ENCODE peak calls at places on chromosomes 5 and 9, in nine cellular contexts. O is SK-N-SH, G is prostate gland, I is HepG2, N is transverse colon, E is H1, X is HL-60, U is suprapubic skin, W is HCT116. L is an unnamed sample.
A peak's percentile ranks its signal among the peaks of the same experiment; 100 is the strongest.

GRCh38 chr5:132437604-132438275 is 52.8 kb downstream of the IRF1 start:
- DNase-seq in I (no peak), E (no peak), N (peak; percentile 84), O (no peak), G (no peak), U (no peak), W (no peak), X (no peak), L (peak; percentile 63)

GRCh38 chr9:100292414-100292813 is 60.3 kb downstream of the TEX10 start:
- DNase-seq in U (no peak), N (no peak), E (no peak), X (no peak), I (no peak), W (no peak), O (no peak), G (no peak), L (no peak)

GRCh38 chr9:121398374-121398773 is 28.3 kb upstream of the STOM start:
- DNase-seq in W (no peak), X (no peak), E (no peak), I (peak; percentile 5), G (peak; percentile 38), U (no peak), N (no peak), O (no peak), L (no peak)

GRCh38 chr5:6601271-6601670 is 31.6 kb downstream of the NSUN2 start:
- DNase-seq in U (no peak), I (no peak), N (no peak), G (no peak), W (no peak), X (no peak), E (no peak), O (no peak), L (no peak)

GRCh38 chr5:178368716-178369300 is 136.2 kb upstream of the PHYKPL start:
- DNase-seq in X (no peak), E (no peak), G (no peak), U (no peak), I (no peak), O (no peak), W (no peak), N (no peak), L (no peak)

GRCh38 chr5:11590475-11590874 is 313.8 kb downstream of the CTNND2 start:
- DNase-seq in G (no peak), W (no peak), I (no peak), E (no peak), X (no peak), O (no peak), U (no peak), N (no peak), L (no peak)

GRCh38 chr5:172361566-172362238 is 78.1 kb upstream of the UBTD2 start:
- DNase-seq in O (no peak), W (peak; percentile 48), U (peak; percentile 86), X (peak; percentile 79), E (no peak), I (no peak), N (no peak), G (no peak), L (no peak)

GRCh38 chr5:175247146-175247545 is 196.8 kb downstream of the DRD1 start:
- DNase-seq in X (no peak), W (no peak), I (no peak), N (no peak), E (no peak), O (no peak), U (no peak), G (no peak), L (no peak)

GRCh38 chr5:119302916-119303897 is 52.6 kb upstream of the TNFAIP8 start:
- DNase-seq in I (peak; percentile 97), G (no peak), U (no peak), E (no peak), N (no peak), O (no peak), W (no peak), X (no peak), L (no peak)

GRCh38 chr5:16574789-16575785 is 41.7 kb downstream of the RETREG1 start:
- DNase-seq in W (no peak), G (no peak), U (no peak), I (no peak), E (peak; percentile 38), N (no peak), X (no peak), O (no peak), L (no peak)

GRCh38 chr5:40736103-40736875 is 19.5 kb downstream of the TTC33 start:
- DNase-seq in E (no peak), X (peak; percentile 36), O (peak; percentile 32), U (no peak), I (peak; percentile 48), N (no peak), G (no peak), W (peak; percentile 50), L (no peak)

GRCh38 chr5:122384612-122385180 is 72.7 kb downstream of the SNCAIP start:
- DNase-seq in O (no peak), U (no peak), E (no peak), W (no peak), N (no peak), G (no peak), X (no peak), I (no peak), L (no peak)

GRCh38 chr5:122943050-122943698 is 93.4 kb downstream of the PPIC start:
- DNase-seq in W (no peak), X (no peak), I (no peak), N (no peak), U (no peak), O (no peak), G (no peak), E (no peak), L (no peak)

GRCh38 chr9:132919609-132920268 is 24.7 kb downstream of the TSC1 start:
- DNase-seq in U (no peak), O (no peak), E (no peak), W (no peak), N (no peak), I (no peak), X (no peak), G (no peak), L (no peak)

GRCh38 chr5:143177263-143177994 is 226.1 kb downstream of the NR3C1 start:
- DNase-seq in O (no peak), G (peak; percentile 14), W (no peak), X (no peak), I (no peak), E (no peak), N (no peak), U (no peak), L (peak; percentile 65)

GRCh38 chr5:143566139-143566538 is 162.7 kb upstream of the NR3C1 start:
- DNase-seq in W (no peak), G (no peak), N (no peak), U (no peak), I (no peak), X (no peak), O (no peak), E (no peak), L (no peak)

DNA sequence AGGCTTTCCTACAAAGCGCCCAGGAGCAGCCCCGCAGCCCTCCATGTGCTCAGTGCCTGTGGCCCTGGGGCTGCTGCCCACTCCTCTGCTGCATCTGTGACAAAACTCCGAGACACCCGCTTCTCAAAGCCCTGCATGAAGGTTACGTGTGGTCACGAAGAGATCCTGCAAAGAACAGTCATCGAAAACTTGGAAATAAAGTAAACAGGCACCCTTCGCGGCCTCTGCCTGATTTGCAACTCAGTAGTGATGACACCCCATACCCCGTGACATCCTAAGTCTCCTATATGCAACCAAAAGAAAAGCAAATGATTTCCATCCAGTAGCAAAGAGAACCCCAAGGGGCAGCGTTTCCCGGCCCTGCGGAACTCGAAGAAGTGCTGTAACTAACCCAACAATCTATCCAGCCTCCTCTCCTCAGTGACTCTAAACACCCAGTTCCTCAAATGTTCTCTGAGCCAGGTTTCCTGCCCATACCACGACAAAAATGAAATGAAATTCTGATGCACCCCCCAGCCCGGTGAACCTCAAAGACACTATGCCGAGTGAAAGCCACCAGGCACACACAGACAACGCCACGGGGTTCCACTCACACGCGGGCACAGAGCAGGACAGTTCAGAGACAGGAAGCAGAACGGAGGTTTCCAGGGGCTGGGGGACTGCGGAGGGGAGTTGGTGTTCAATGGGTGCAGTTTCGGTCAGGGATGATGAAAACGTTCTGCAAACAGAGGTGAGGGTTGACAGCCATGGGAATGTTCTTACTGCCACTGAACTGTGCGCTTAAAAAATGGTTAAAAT is 19.0 kb downstream of the NACC2 start:
- DNase-seq in U (no peak), E (no peak), X (peak; percentile 38), N (no peak), W (no peak), O (no peak), G (no peak), I (no peak), L (no peak)
- TF ChIP-seq CTCF in U (no peak), E (no peak), X (no peak), N (no peak), W (no peak), O (no peak), G (no peak), I (no peak), L (no peak)

DNA sequence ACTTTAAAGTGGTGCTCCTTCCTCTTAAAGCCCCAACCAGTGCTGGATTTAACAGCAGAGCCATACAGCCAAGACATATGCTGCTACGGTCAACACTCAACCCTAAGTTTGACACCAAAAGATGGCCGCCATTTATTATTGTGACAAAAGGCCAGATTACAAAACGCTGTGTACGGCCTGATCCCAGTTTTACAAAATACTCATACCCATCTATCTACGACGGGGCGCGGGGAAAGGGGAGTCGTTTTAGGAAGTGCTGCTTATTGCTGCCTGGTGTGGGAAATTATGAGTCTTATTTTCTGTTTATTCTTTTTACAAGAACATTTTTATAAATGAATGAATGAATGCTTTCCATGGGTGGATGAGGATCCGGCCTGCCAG is 520 bp upstream of the IDNK start:
- DNase-seq in W (no peak), E (no peak), I (no peak), N (no peak), U (no peak), X (no peak), G (no peak), O (peak; percentile 21), L (no peak)
- H3K4me3 ChIP-seq in W (peak overlapping the region; percentile 63), E (peak overlapping the region; percentile 74), I (peak overlapping the region; percentile 73), N (peak overlapping the region; percentile 78), U (peak overlapping the region; percentile 63), X (peak overlapping the region; percentile 76), G (peak overlapping the region; percentile 89), O (peak overlapping the region; percentile 69), L (peak overlapping the region; percentile 90)

DNA sequence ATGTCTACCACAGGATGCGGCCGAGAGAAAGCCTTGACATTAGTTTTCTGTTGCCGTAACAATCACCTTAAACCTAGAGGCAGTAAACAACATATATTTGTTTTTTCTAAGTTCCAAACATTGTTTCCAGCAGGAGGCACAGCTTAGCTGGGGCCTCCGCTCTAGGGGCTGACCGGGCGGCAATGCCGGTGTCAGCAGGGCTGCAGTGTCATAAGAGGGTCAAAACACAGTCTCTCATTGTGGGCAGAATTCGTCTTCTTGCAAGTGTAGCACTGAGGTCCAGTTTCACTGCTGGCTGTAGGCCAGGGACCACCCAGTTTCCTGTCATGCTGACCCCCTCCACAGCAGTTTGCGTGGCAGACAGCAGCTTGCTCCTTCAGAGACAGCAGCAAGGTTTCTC is 186.3 kb downstream of the PJA2 start:
- DNase-seq in I (no peak), N (no peak), X (no peak), O (no peak), G (no peak), W (no peak), U (no peak), E (no peak), L (no peak)
- TF ChIP-seq POLR2AphosphoS5 in I (no peak), N (no peak), X (no peak), O (no peak), G (no peak), W (no peak), U (no peak), E (no peak), L (no peak)

GRCh38 chr9:126386088-126386487 is 59.5 kb downstream of the MVB12B start:
- DNase-seq in U (no peak), W (no peak), N (peak; percentile 56), E (no peak), O (no peak), I (peak; percentile 37), G (no peak), X (no peak), L (no peak)
- TF ChIP-seq CTCF in U (no peak), W (peak; percentile 19), N (peak; percentile 41), E (peak; percentile 56), O (peak; percentile 28), I (peak; percentile 70), G (no peak), X (no peak), L (no peak)

L was measured in stomach.